ENCODE peak calls at places on chromosomes 12 and 14, in five cellular contexts. P, W, J, T and G are unnamed samples.

GRCh38 chr12:132043770-132044467 is 94.2 kb downstream of the EP400 start:
- DNase-seq in P (no peak), W (no peak), J (no peak), T (no peak), G (no peak)

GRCh38 chr12:120257041-120257821 is 8.3 kb downstream of the PXN start:
- DNase-seq in P (peak; percentile 98), W (no peak), J (peak; percentile 93), T (peak; percentile 43), G (peak; percentile 80)

GRCh38 chr12:63079791-63080395 is 71.1 kb downstream of the AVPR1A start:
- DNase-seq in P (no peak), W (no peak), J (no peak), T (no peak), G (no peak)

GRCh38 chr14:29608861-29609260 is 318.8 kb downstream of the PRKD1 start:
- DNase-seq in P (no peak), W (no peak), J (no peak), T (no peak), G (no peak)

GRCh38 chr14:23513466-23514008 is 38.0 kb downstream of the ZFHX2 start:
- DNase-seq in P (no peak), W (no peak), J (no peak), T (no peak), G (no peak)

GRCh38 chr14:31159682-31160296 is 47.8 kb downstream of the HECTD1 start:
- DNase-seq in P (no peak), W (no peak), J (peak; percentile 65), T (no peak), G (peak; percentile 36)

GRCh38 chr12:110809149-110809548 is 37.6 kb upstream of the CCDC63 start:
- DNase-seq in P (no peak), W (no peak), J (no peak), T (no peak), G (no peak)

GRCh38 chr12:62738105-62738504 is 196.8 kb downstream of the PPM1H start:
- DNase-seq in P (no peak), W (no peak), J (no peak), T (no peak), G (no peak)

GRCh38 chr14:66508846-66509621 is 1.1 kb downstream of the GPHN start:
- DNase-seq in P (peak; percentile 44), W (no peak), J (peak; percentile 36), T (peak; percentile 63), G (no peak)

GRCh38 chr14:55136868-55137785 is 8.1 kb downstream of the LGALS3 start:
- DNase-seq in P (peak; percentile 85), W (no peak), J (peak; percentile 89), T (peak; percentile 41), G (peak; percentile 56)

GRCh38 chr14:39175445-39176262 is 600 bp downstream of the PNN start:
- DNase-seq in P (no peak), W (no peak), J (no peak), T (no peak), G (no peak)

GRCh38 chr14:89635615-89636014 is 218.6 kb upstream of the FOXN3 start:
- DNase-seq in P (no peak), W (no peak), J (peak; percentile 55), T (no peak), G (no peak)

GRCh38 chr12:10236720-10237119 is 24.0 kb downstream of the GABARAPL1 start:
- DNase-seq in P (no peak), W (no peak), J (no peak), T (no peak), G (no peak)

GRCh38 chr14:49607583-49607982 is 8.8 kb downstream of the LRR1 start:
- DNase-seq in P (no peak), W (no peak), J (no peak), T (no peak), G (no peak)

GRCh38 chr12:6697584-6698351 is 2.8 kb downstream of the PIANP start:
- DNase-seq in P (peak; percentile 58), W (no peak), J (peak; percentile 52), T (no peak), G (no peak)

GRCh38 chr12:42546709-42547108 is 42.8 kb downstream of the PRICKLE1 start:
- DNase-seq in P (no peak), W (no peak), J (no peak), T (no peak), G (no peak)

GRCh38 chr12:39958377-39958776 is 147.5 kb downstream of the SLC2A13 start:
- DNase-seq in P (peak; percentile 10), W (no peak), J (no peak), T (no peak), G (no peak)

GRCh38 chr14:24052656-24053547 is 1.1 kb downstream of the CARMIL3 start:
- DNase-seq in P (no peak), W (no peak), J (no peak), T (no peak), G (no peak)

GRCh38 chr12:58293308-58293983 is 352.1 kb downstream of the ATP23 start:
- DNase-seq in P (no peak), W (no peak), J (no peak), T (no peak), G (no peak)

GRCh38 chr14:20278414-20278813 is 27.3 kb downstream of the TTC5 start:
- DNase-seq in P (peak; percentile 21), W (no peak), J (peak; percentile 5), T (no peak), G (no peak)

GRCh38 chr14:90658541-90658967 is 157.7 kb downstream of the TTC7B start:
- DNase-seq in P (no peak), W (no peak), J (no peak), T (no peak), G (no peak)

GRCh38 chr12:87660987-87661769 is 368.0 kb downstream of the C12orf50 start:
- DNase-seq in P (no peak), W (no peak), J (peak; percentile 2), T (no peak), G (no peak)

GRCh38 chr12:108255203-108255602 is 83.9 kb downstream of the CMKLR1 start:
- DNase-seq in P (no peak), W (no peak), J (no peak), T (no peak), G (no peak)

GRCh38 chr12:30796508-30796780 is 41.7 kb upstream of the CAPRIN2 start:
- DNase-seq in P (no peak), W (no peak), J (peak; percentile 71), T (peak; percentile 28), G (no peak)

GRCh38 chr14:63562414-63562813 is 19.2 kb upstream of the PPP2R5E start:
- DNase-seq in P (no peak), W (no peak), J (no peak), T (no peak), G (no peak)

GRCh38 chr14:70317091-70317968 is 42.2 kb downstream of the COX16 start:
- DNase-seq in P (no peak), W (no peak), J (no peak), T (peak; percentile 88), G (no peak)

GRCh38 chr14:106872619-106873446 is 1346.5 kb downstream of the TMEM121 start:
- DNase-seq in P (no peak), W (no peak), J (no peak), T (peak; percentile 38), G (no peak)

GRCh38 chr12:9334026-9334692 is 126.0 kb upstream of the PZP start:
- DNase-seq in P (no peak), W (no peak), J (peak; percentile 60), T (no peak), G (peak; percentile 33)

GRCh38 chr14:81187832-81188522 is 32.8 kb downstream of the GTF2A1 start:
- DNase-seq in P (no peak), W (no peak), J (no peak), T (no peak), G (no peak)

GRCh38 chr14:105067140-105067968 is 2.1 kb upstream of the GPR132 start:
- DNase-seq in P (no peak), W (no peak), J (no peak), T (no peak), G (no peak)

GRCh38 chr14:75249251-75249957 is 29.2 kb upstream of the FOS start:
- DNase-seq in P (no peak), W (no peak), J (no peak), T (no peak), G (no peak)

GRCh38 chr14:89425931-89426330 is 8.9 kb upstream of the FOXN3 start:
- DNase-seq in P (peak; percentile 55), W (no peak), J (peak; percentile 98), T (no peak), G (peak; percentile 97)

GRCh38 chr12:90593596-90594290 is 361.2 kb downstream of the CCER1 start:
- DNase-seq in P (no peak), W (no peak), J (peak; percentile 2), T (no peak), G (no peak)

GRCh38 chr12:70691018-70691672 is 53.9 kb upstream of the PTPRB start:
- DNase-seq in P (peak; percentile 90), W (no peak), J (no peak), T (no peak), G (peak; percentile 41)

GRCh38 chr12:105076913-105077312 is 7.3 kb downstream of the ALDH1L2 start:
- DNase-seq in P (no peak), W (no peak), J (no peak), T (no peak), G (no peak)

GRCh38 chr12:105071981-105072380 is 12.3 kb downstream of the ALDH1L2 start:
- DNase-seq in P (no peak), W (no peak), J (no peak), T (no peak), G (no peak)

GRCh38 chr12:105069936-105070702 is 14.1 kb downstream of the ALDH1L2 start:
- DNase-seq in P (no peak), W (no peak), J (no peak), T (no peak), G (no peak)

GRCh38 chr12:105076098-105076497 is 8.2 kb downstream of the ALDH1L2 start:
- DNase-seq in P (no peak), W (no peak), J (no peak), T (no peak), G (peak; percentile 64)

GRCh38 chr12:105072888-105073488 is 11.3 kb downstream of the ALDH1L2 start:
- DNase-seq in P (no peak), W (no peak), J (no peak), T (no peak), G (no peak)
- H3K36me3 ChIP-seq in P (no peaks in the 10 kb centered on the region), W (no peaks in the 10 kb centered on the region), J (peaks cover 4% of the 10 kb centered on the region), T (no peaks in the 10 kb centered on the region), G (peaks cover 14% of the 10 kb centered on the region)

GRCh38 chr14:99808515-99808914 is 15.3 kb downstream of the EML1 start:
- DNase-seq in P (no peak), W (no peak), J (no peak), T (no peak), G (no peak)

GRCh38 chr14:99806841-99807240 is 13.6 kb downstream of the EML1 start:
- DNase-seq in P (no peak), W (no peak), J (no peak), T (no peak), G (no peak)

GRCh38 chr14:99807413-99808132 is 14.4 kb downstream of the EML1 start:
- DNase-seq in P (no peak), W (no peak), J (no peak), T (no peak), G (no peak)

GRCh38 chr14:99809376-99809775 is 16.2 kb downstream of the EML1 start:
- DNase-seq in P (no peak), W (no peak), J (peak; percentile 90), T (no peak), G (peak; percentile 50)

GRCh38 chr14:99808133-99808505 is 14.9 kb downstream of the EML1 start:
- DNase-seq in P (no peak), W (no peak), J (no peak), T (no peak), G (no peak)
- H3K27me3 ChIP-seq in P (no peaks in the 10 kb centered on the region), W (no peaks in the 10 kb centered on the region), J (no peaks in the 10 kb centered on the region), T (no peaks in the 10 kb centered on the region), G (peaks cover 11% of the 10 kb centered on the region)

GRCh38 chr14:97250925-97251324 is 453.7 kb downstream of the VRK1 start:
- DNase-seq in P (no peak), W (peak; percentile 37), J (no peak), T (no peak), G (no peak)
- H3K4me3 ChIP-seq in P (no peak overlapping the region), W (no peak overlapping the region), J (no peak overlapping the region), T (no peak overlapping the region), G (no peak overlapping the region)

GRCh38 chr12:48750769-48751356 is 34.4 kb upstream of the CCNT1 start:
- DNase-seq in P (no peak), W (no peak), J (no peak), T (no peak), G (no peak)
- H3K36me3 ChIP-seq in P (no peaks in the 10 kb centered on the region), W (no peaks in the 10 kb centered on the region), J (no peaks in the 10 kb centered on the region), T (no peaks in the 10 kb centered on the region), G (no peaks in the 10 kb centered on the region)